ENCODE peak calls at places on chromosome 13, in seven cellular contexts. F is AML-193, K is left cardiac atrium, R is GM12892, Q is HCT116, Y is 8988T, W is erythroblast. T is an unnamed sample.

GRCh38 chr13:50677687-50678463 is 165.6 kb downstream of the DLEU7 start:
- DNase-seq in F (no peak), K (no peak), R (no peak), Q (no peak), Y (no peak), W (no peak), T (no peak)

GRCh38 chr13:99842379-99842778 is 129.2 kb downstream of the ZIC5 start:
- DNase-seq in F (no peak), K (no peak), R (no peak), Q (no peak), Y (no peak), W (no peak), T (no peak)

GRCh38 chr13:27962128-27962841 is 6.8 kb downstream of the CDX2 start:
- DNase-seq in F (no peak), K (no peak), R (no peak), Q (no peak), Y (no peak), W (no peak), T (no peak)

GRCh38 chr13:99886706-99887105 is 84.9 kb downstream of the ZIC5 start:
- DNase-seq in F (no peak), K (no peak), R (no peak), Q (no peak), Y (no peak), W (no peak), T (no peak)

GRCh38 chr13:75285310-75285709 is 196.7 kb downstream of the TBC1D4 start:
- DNase-seq in F (no peak), K (no peak), R (no peak), Q (no peak), Y (no peak), W (no peak), T (no peak)

GRCh38 chr13:48236528-48237353 is 3.7 kb downstream of the ITM2B start:
- DNase-seq in F (peak), K (no peak), R (no peak), Q (no peak), Y (no peak), W (peak), T (no peak)

GRCh38 chr13:95226051-95226450 is 75.2 kb downstream of the ABCC4 start:
- DNase-seq in F (no peak), K (no peak), R (no peak), Q (no peak), Y (no peak), W (no peak), T (no peak)

GRCh38 chr13:113758651-113759524 is at the start of gene TMEM255B:
- DNase-seq in F (peak), K (peak), R (peak), Q (peak), Y (peak), W (peak), T (no peak)

GRCh38 chr13:95553614-95554385 is 1.3 kb downstream of the CLDN10 start:
- DNase-seq in F (no peak), K (no peak), R (no peak), Q (no peak), Y (no peak), W (no peak), T (no peak)

GRCh38 chr13:111406636-111407035 is 86.2 kb downstream of the TEX29 start:
- DNase-seq in F (no peak), K (no peak), R (no peak), Q (no peak), Y (no peak), W (no peak), T (no peak)

GRCh38 chr13:48222358-48223015 is 10.5 kb upstream of the ITM2B start:
- DNase-seq in F (peak), K (peak), R (no peak), Q (no peak), Y (no peak), W (no peak), T (no peak)

GRCh38 chr13:42593719-42594012 is 19.7 kb downstream of the TNFSF11 start:
- DNase-seq in F (no peak), K (no peak), R (no peak), Q (no peak), Y (no peak), W (no peak), T (no peak)

GRCh38 chr13:109396266-109396665 is 390.1 kb downstream of the IRS2 start:
- DNase-seq in F (no peak), K (no peak), R (no peak), Q (no peak), Y (no peak), W (no peak), T (no peak)

GRCh38 chr13:45674908-45675307 is 27.2 kb upstream of the CBY2 start:
- DNase-seq in F (no peak), K (no peak), R (no peak), Q (no peak), Y (no peak), W (no peak), T (no peak)

GRCh38 chr13:103067751-103068563 is 1.7 kb upstream of the SLC10A2 start:
- DNase-seq in F (no peak), K (no peak), R (no peak), Q (no peak), Y (no peak), W (no peak), T (no peak)

GRCh38 chr13:77545626-77546412 is 10.3 kb downstream of the SCEL start:
- DNase-seq in F (no peak), K (no peak), R (no peak), Q (no peak), Y (no peak), W (no peak), T (no peak)

GRCh38 chr13:43061496-43062280 is 38.3 kb downstream of the DNAJC15 start:
- DNase-seq in F (no peak), K (no peak), R (no peak), Q (no peak), Y (no peak), W (no peak), T (no peak)